ENCODE peak calls at places on chromosomes 5 and 9, in seven cellular contexts. L, V, A, S, E, U and W are unnamed samples.

GRCh38 chr5:133723126-133723525 is 110.8 kb upstream of the FSTL4 start:
- DNase-seq in L (no peak), V (no peak), A (no peak), S (no peak), E (no peak), U (no peak), W (no peak)

GRCh38 chr9:133509179-133510083 is 15.3 kb downstream of the MYMK start:
- DNase-seq in L (no peak), V (no peak), A (no peak), S (no peak), E (no peak), U (no peak), W (peak; percentile 40)

GRCh38 chr5:164360589-164360988 is 855.2 kb downstream of the MAT2B start:
- DNase-seq in L (peak; percentile 82), V (no peak), A (no peak), S (peak; percentile 24), E (no peak), U (no peak), W (no peak)

GRCh38 chr5:36683821-36684434 is 77.5 kb downstream of the SLC1A3 start:
- DNase-seq in L (no peak), V (no peak), A (no peak), S (no peak), E (no peak), U (no peak), W (no peak)

GRCh38 chr9:91161465-91162275 is 200.0 kb downstream of the AUH start:
- DNase-seq in L (no peak), V (no peak), A (no peak), S (no peak), E (no peak), U (no peak), W (no peak)

GRCh38 chr5:1437452-1437851 is 7.8 kb downstream of the SLC6A3 start:
- DNase-seq in L (peak; percentile 35), V (no peak), A (no peak), S (no peak), E (peak; percentile 47), U (no peak), W (no peak)

GRCh38 chr5:149211566-149211965 is 60.1 kb upstream of the AFAP1L1 start:
- DNase-seq in L (peak; percentile 63), V (no peak), A (no peak), S (peak; percentile 84), E (no peak), U (no peak), W (no peak)

GRCh38 chr9:130289711-130290241 is 24.2 kb downstream of the HMCN2 start:
- DNase-seq in L (no peak), V (no peak), A (no peak), S (no peak), E (no peak), U (no peak), W (no peak)

GRCh38 chr5:123882946-123883345 is 371.0 kb downstream of the CSNK1G3 start:
- DNase-seq in L (peak; percentile 1), V (no peak), A (no peak), S (peak; percentile 4), E (no peak), U (no peak), W (no peak)

GRCh38 chr9:105656131-105656921 is 5.9 kb upstream of the TAL2 start:
- DNase-seq in L (no peak), V (peak; percentile 33), A (no peak), S (no peak), E (peak; percentile 79), U (no peak), W (no peak)

GRCh38 chr5:116787570-116787969 is 212.9 kb upstream of the SEMA6A start:
- DNase-seq in L (no peak), V (peak; percentile 55), A (no peak), S (no peak), E (no peak), U (no peak), W (no peak)

GRCh38 chr5:112310746-112311145 is 108.3 kb downstream of the EPB41L4A start:
- DNase-seq in L (no peak), V (no peak), A (no peak), S (no peak), E (no peak), U (no peak), W (no peak)

GRCh38 chr9:7439355-7439978 is 360.1 kb downstream of the DMAC1 start:
- DNase-seq in L (peak; percentile 28), V (no peak), A (no peak), S (peak; percentile 30), E (no peak), U (no peak), W (no peak)

GRCh38 chr9:136960212-136960937 is 8.3 kb downstream of the LCN12 start:
- DNase-seq in L (no peak), V (no peak), A (no peak), S (no peak), E (no peak), U (no peak), W (no peak)

GRCh38 chr5:1555011-1555807 is 31.4 kb upstream of the LPCAT1 start:
- DNase-seq in L (no peak), V (no peak), A (no peak), S (peak; percentile 75), E (peak; percentile 74), U (no peak), W (no peak)

GRCh38 chr5:91875133-91875779 is 492.1 kb upstream of the ARRDC3 start:
- DNase-seq in L (no peak), V (no peak), A (no peak), S (peak; percentile 26), E (no peak), U (no peak), W (no peak)

DNA sequence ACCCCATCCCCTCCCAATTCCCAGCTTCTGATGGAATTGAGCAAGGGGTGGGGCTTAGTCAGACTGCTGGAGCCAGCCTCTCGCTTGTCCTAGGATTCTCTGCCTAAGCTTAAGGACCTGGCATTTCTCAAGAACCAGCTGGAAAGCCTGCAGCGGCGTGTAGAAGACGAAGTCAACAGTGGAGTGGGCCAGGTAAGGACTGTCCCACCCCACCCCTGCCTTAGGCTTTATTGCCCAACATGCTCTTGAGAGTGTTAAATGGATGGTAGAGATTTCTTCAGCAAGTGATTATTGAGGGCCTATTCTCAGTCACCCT is 1.1 kb downstream of the SLC35A4 start:
- DNase-seq in L (peak; percentile 50), V (no peak), A (no peak), S (no peak), E (no peak), U (no peak), W (no peak)
- H3K4me3 ChIP-seq in L (peak overlapping the region; percentile 97), V (peak overlapping the region; percentile 93), A (no peak overlapping the region), S (peak overlapping the region; percentile 94), E (no peak overlapping the region), U (peak overlapping the region; percentile 67), W (peak overlapping the region; percentile 93)

DNA sequence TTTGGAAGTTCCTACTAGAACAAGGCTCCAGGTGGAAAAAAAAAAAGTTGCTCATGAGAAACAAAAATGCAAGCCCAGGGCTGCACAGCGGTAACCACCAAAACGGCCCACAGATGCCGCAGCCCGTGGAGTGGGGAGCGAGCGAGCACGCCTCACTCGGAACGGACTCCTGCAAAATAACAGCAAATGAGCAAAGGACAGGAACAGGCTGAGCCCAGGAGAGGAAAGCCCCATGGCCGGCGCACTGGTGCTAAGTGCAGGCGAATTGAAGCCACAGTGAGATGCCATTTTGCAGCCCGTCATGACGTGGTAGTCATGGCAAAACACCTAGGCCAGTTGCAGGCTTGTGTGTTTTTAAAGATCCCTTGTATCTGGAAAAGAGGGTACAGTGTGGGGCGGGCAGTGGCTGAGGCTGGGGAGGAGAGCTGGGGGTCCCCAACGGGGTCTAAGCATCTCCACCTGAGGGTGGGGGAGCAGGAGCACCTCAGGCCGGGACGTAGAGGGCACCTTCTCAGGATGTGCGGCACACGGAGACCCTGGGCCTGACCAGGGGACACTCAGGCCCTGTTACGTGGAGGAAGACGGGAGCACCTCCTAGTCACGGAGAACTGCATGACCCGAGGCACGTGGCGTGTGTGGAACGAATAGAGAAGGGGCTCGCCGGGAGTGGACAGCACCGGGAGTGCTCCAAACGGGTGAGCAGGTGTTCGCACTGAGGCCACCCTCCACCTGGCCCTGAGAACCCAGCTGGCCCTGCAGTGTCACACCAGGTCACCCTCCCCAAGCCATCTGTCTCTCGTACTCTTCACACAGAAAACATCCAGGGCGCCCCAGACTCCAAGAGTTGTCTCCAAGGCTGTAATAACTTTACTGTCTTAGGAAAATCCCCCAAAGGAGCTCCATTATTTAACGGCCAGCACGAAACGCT is 10.7 kb downstream of the GRM6 start:
- DNase-seq in L (no peak), V (no peak), A (no peak), S (no peak), E (no peak), U (no peak), W (no peak)
- H3K4me3 ChIP-seq in L (no peak overlapping the region), V (no peak overlapping the region), A (no peak overlapping the region), S (no peak overlapping the region), E (no peak overlapping the region), U (no peak overlapping the region), W (no peak overlapping the region)

GRCh38 chr5:125370486-125370885 is 624.0 kb upstream of the ZNF608 start:
- DNase-seq in L (no peak), V (no peak), A (no peak), S (no peak), E (no peak), U (no peak), W (no peak)

GRCh38 chr5:125377151-125377550 is 630.7 kb upstream of the ZNF608 start:
- DNase-seq in L (no peak), V (no peak), A (no peak), S (no peak), E (no peak), U (no peak), W (no peak)

GRCh38 chr5:125375143-125375542 is 628.7 kb upstream of the ZNF608 start:
- DNase-seq in L (no peak), V (peak; percentile 12), A (no peak), S (no peak), E (no peak), U (no peak), W (no peak)

GRCh38 chr5:125376059-125376641 is 629.7 kb upstream of the ZNF608 start:
- DNase-seq in L (no peak), V (no peak), A (no peak), S (no peak), E (no peak), U (no peak), W (no peak)

DNA sequence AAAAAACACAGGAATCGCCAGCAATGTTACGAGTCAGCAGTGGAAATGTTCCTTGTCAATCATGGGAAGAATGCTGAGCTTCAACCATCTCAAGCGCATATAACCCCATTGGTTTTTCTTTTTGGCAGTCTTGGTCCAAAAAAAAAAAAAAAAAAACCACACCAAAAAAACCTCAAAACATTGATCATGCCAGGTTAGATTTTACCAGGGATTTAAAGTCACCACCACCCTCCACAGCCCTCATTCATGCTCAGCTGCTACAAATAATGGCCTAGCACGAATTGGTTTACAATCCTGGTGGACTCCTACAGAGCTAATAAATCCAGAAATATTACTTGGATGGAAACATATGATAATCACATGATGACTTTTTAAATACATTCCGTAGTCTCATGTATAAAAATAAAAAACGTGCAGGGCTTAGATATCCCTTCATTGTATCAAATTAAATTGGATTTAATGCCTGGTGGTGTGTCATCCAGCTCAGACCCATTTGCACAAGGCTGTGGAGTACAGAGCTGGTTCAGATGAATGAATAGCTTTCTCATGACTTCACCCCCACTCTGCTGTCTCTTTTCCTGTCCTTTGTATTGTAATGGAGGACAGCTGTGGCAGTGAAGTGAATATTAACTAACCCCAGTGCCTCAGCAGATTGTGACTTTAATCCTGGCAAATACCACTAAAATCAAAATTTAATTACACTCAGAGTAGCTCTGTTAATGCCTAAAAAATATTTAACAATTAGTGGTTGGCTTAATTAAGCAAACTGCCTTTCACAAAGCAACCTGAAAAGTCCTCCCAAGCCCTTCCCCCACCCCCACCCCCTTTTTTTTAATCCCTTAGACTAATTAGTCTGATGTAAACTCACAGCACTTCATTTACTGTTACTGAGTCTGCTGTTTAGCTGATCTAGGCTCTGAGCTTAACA is 626.5 kb upstream of the ZNF608 start:
- DNase-seq in L (peak; percentile 65), V (no peak), A (no peak), S (peak; percentile 59), E (no peak), U (no peak), W (no peak)
- H3K4me3 ChIP-seq in L (no peak overlapping the region), V (no peak overlapping the region), A (no peak overlapping the region), S (no peak overlapping the region), E (no peak overlapping the region), U (no peak overlapping the region), W (no peak overlapping the region)

GRCh38 chr5:73233461-73234151 is 60.6 kb downstream of the TMEM174 start:
- DNase-seq in L (no peak), V (no peak), A (no peak), S (peak; percentile 39), E (peak; percentile 80), U (no peak), W (no peak)
- H3K4me3 ChIP-seq in L (no peak overlapping the region), V (no peak overlapping the region), A (peak overlapping the region; percentile 27), S (no peak overlapping the region), E (peak overlapping the region; percentile 37), U (peak overlapping the region; percentile 39), W (no peak overlapping the region)